ENCODE peak calls at places on chromosome 10, in seven cellular contexts. P, Z, J, Q, V, F and X are unnamed samples.

GRCh38 chr10:7787857-7788639 is at the start of the genes ATP5F1C and KIN:
- DNase-seq in P (peak), Z (peak), J (peak), Q (peak), V (peak), F (peak), X (peak)

GRCh38 chr10:133276435-133277201 is at the start of gene ADAM8:
- DNase-seq in P (peak), Z (no peak), J (no peak), Q (peak), V (peak), F (no peak), X (no peak)

GRCh38 chr10:130300608-130301025 is 164.4 kb downstream of the GLRX3 start:
- DNase-seq in P (no peak), Z (no peak), J (no peak), Q (peak), V (no peak), F (no peak), X (no peak)

GRCh38 chr10:123390332-123390731 is 236.1 kb downstream of the BUB3 start:
- DNase-seq in P (no peak), Z (no peak), J (no peak), Q (no peak), V (no peak), F (no peak), X (no peak)

GRCh38 chr10:114408112-114408967 is 4.0 kb upstream of the AFAP1L2 start:
- DNase-seq in P (no peak), Z (no peak), J (no peak), Q (no peak), V (no peak), F (no peak), X (peak)

GRCh38 chr10:43119416-43120115 is 18.7 kb upstream of the CSGALNACT2 start:
- DNase-seq in P (no peak), Z (no peak), J (no peak), Q (no peak), V (no peak), F (no peak), X (no peak)

GRCh38 chr10:121497513-121497912 is 100.7 kb downstream of the FGFR2 start:
- DNase-seq in P (no peak), Z (no peak), J (no peak), Q (no peak), V (no peak), F (no peak), X (no peak)

GRCh38 chr10:79072041-79072441 is 3.3 kb downstream of the ZMIZ1 start:
- DNase-seq in P (peak), Z (no peak), J (no peak), Q (no peak), V (no peak), F (no peak), X (no peak)

GRCh38 chr10:310976-311639 is 175.9 kb downstream of the ZMYND11 start:
- DNase-seq in P (no peak), Z (no peak), J (no peak), Q (no peak), V (no peak), F (no peak), X (no peak)

GRCh38 chr10:6737758-6738463 is 157.8 kb upstream of the PRKCQ start:
- DNase-seq in P (peak), Z (no peak), J (no peak), Q (no peak), V (no peak), F (no peak), X (no peak)

GRCh38 chr10:90930971-90931841 is 10.3 kb upstream of the ANKRD1 start:
- DNase-seq in P (peak), Z (peak), J (peak), Q (peak), V (no peak), F (peak), X (no peak)

GRCh38 chr10:19877466-19878255 is 61.4 kb downstream of the PLXDC2 start:
- DNase-seq in P (no peak), Z (no peak), J (no peak), Q (no peak), V (no peak), F (no peak), X (no peak)

GRCh38 chr10:34286136-34286739 is 528.9 kb downstream of the PARD3 start:
- DNase-seq in P (peak), Z (no peak), J (peak), Q (no peak), V (no peak), F (no peak), X (no peak)

GRCh38 chr10:84370268-84370667 is 41.9 kb downstream of the CCSER2 start:
- DNase-seq in P (peak), Z (no peak), J (no peak), Q (no peak), V (no peak), F (no peak), X (no peak)

GRCh38 chr10:124903119-124903518 is 38.8 kb upstream of the ZRANB1 start:
- DNase-seq in P (no peak), Z (no peak), J (no peak), Q (no peak), V (no peak), F (no peak), X (no peak)

GRCh38 chr10:17476073-17476472 is 21.7 kb upstream of the ST8SIA6 start:
- DNase-seq in P (no peak), Z (no peak), J (no peak), Q (no peak), V (no peak), F (no peak), X (no peak)

GRCh38 chr10:49608166-49608758 is 1.8 kb upstream of the SLC18A3 start:
- DNase-seq in P (no peak), Z (no peak), J (no peak), Q (no peak), V (no peak), F (no peak), X (no peak)

GRCh38 chr10:24720096-24720495 is 3.6 kb downstream of the ARHGAP21 start:
- DNase-seq in P (no peak), Z (no peak), J (no peak), Q (no peak), V (no peak), F (no peak), X (no peak)

GRCh38 chr10:77613476-77614130 is 24.0 kb downstream of the KCNMA1 start:
- DNase-seq in P (no peak), Z (no peak), J (no peak), Q (no peak), V (no peak), F (no peak), X (peak)

GRCh38 chr10:124640538-124641231 is 103.5 kb downstream of the FAM53B start:
- DNase-seq in P (no peak), Z (no peak), J (no peak), Q (no peak), V (peak), F (no peak), X (no peak)

GRCh38 chr10:96285331-96285752 is 14.0 kb upstream of the BLNK start:
- DNase-seq in P (no peak), Z (no peak), J (no peak), Q (no peak), V (no peak), F (no peak), X (no peak)

GRCh38 chr10:60086862-60087261 is 180.5 kb upstream of the CCDC6 start:
- DNase-seq in P (no peak), Z (no peak), J (no peak), Q (no peak), V (no peak), F (no peak), X (no peak)